ENCODE peak calls at places on chromosome 20, in seven cellular contexts. L is NCI-H2029; E is mammary epithelial cell; Z is non-pigmented ciliary epithelial cell; R is AG04450; G is effector CD4-positive, alpha-beta T cell; J is posterior vena cava. K is an unnamed sample.

GRCh38 chr20:3935956-3936340 is 46.8 kb downstream of the PANK2 start:
- DNase-seq in L (peak; percentile 73), E (no peak), Z (no peak), R (no peak), G (no peak), J (no peak), K (no peak)

GRCh38 chr20:63657260-63657936 is 714 bp upstream of the RTEL1 start:
- DNase-seq in L (no peak), E (no peak), Z (no peak), R (no peak), G (no peak), J (no peak), K (peak; percentile 44)

GRCh38 chr20:13267231-13267630 is 46.2 kb downstream of the ISM1 start:
- DNase-seq in L (no peak), E (no peak), Z (no peak), R (no peak), G (no peak), J (no peak), K (no peak)

GRCh38 chr20:41358230-41358629 is 8.4 kb downstream of the EMILIN3 start:
- DNase-seq in L (no peak), E (no peak), Z (no peak), R (no peak), G (no peak), J (no peak), K (peak; percentile 14)

GRCh38 chr20:10078403-10078802 is 43.6 kb downstream of the ANKEF1 start:
- DNase-seq in L (no peak), E (no peak), Z (no peak), R (no peak), G (no peak), J (no peak), K (peak; percentile 65)

GRCh38 chr20:46990017-46990810 is 95.6 kb downstream of the EYA2 start:
- DNase-seq in L (no peak), E (peak; percentile 33), Z (no peak), R (no peak), G (no peak), J (peak; percentile 86), K (no peak)

GRCh38 chr20:19438488-19438887 is 226.0 kb downstream of the SLC24A3 start:
- DNase-seq in L (no peak), E (no peak), Z (no peak), R (no peak), G (no peak), J (no peak), K (no peak)

GRCh38 chr20:57330998-57331397 is 1.4 kb downstream of the SPO11 start:
- DNase-seq in L (no peak), E (no peak), Z (no peak), R (no peak), G (no peak), J (no peak), K (no peak)

GRCh38 chr20:58864346-58864745 is 11.8 kb downstream of the GNAS start:
- DNase-seq in L (no peak), E (no peak), Z (no peak), R (no peak), G (no peak), J (no peak), K (peak; percentile 46)

GRCh38 chr20:49400904-49401303 is 81.6 kb downstream of the KCNB1 start:
- DNase-seq in L (no peak), E (no peak), Z (no peak), R (peak; percentile 43), G (no peak), J (no peak), K (peak; percentile 3)

GRCh38 chr20:13105864-13106457 is 97.2 kb downstream of the SPTLC3 start:
- DNase-seq in L (no peak), E (peak; percentile 12), Z (peak; percentile 14), R (no peak), G (no peak), J (no peak), K (peak; percentile 55)

GRCh38 chr20:20498081-20498861 is 130.4 kb downstream of the INSM1 start:
- DNase-seq in L (no peak), E (no peak), Z (no peak), R (no peak), G (no peak), J (no peak), K (peak; percentile 99)

GRCh38 chr20:59948828-59949720 is 8.9 kb downstream of the FAM217B start:
- DNase-seq in L (peak; percentile 64), E (peak; percentile 37), Z (peak; percentile 20), R (peak; percentile 45), G (peak; percentile 30), J (no peak), K (peak; percentile 46)

GRCh38 chr20:22999756-23000155 is 35.4 kb upstream of the SSTR4 start:
- DNase-seq in L (no peak), E (no peak), Z (no peak), R (no peak), G (no peak), J (no peak), K (no peak)

GRCh38 chr20:38128691-38129090 is 36.4 kb downstream of the TGM2 start:
- DNase-seq in L (no peak), E (no peak), Z (no peak), R (no peak), G (no peak), J (peak; percentile 55), K (no peak)

GRCh38 chr20:10558635-10559187 is 115.1 kb downstream of the JAG1 start:
- DNase-seq in L (no peak), E (peak; percentile 97), Z (peak; percentile 99), R (peak; percentile 93), G (no peak), J (no peak), K (no peak)

GRCh38 chr20:61654726-61655125 is 402.7 kb downstream of the CDH4 start:
- DNase-seq in L (no peak), E (no peak), Z (no peak), R (no peak), G (no peak), J (no peak), K (no peak)

GRCh38 chr20:16654858-16655257 is 75.0 kb upstream of the SNRPB2 start:
- DNase-seq in L (peak; percentile 56), E (no peak), Z (no peak), R (no peak), G (no peak), J (no peak), K (peak; percentile 48)

GRCh38 chr20:39473533-39473932 is 511.4 kb downstream of the DHX35 start:
- DNase-seq in L (no peak), E (no peak), Z (no peak), R (no peak), G (no peak), J (no peak), K (no peak)

GRCh38 chr20:57990396-57990987 is 238.0 kb downstream of the ANKRD60 start:
- DNase-seq in L (no peak), E (peak; percentile 87), Z (no peak), R (no peak), G (no peak), J (peak; percentile 86), K (no peak)

GRCh38 chr20:4633780-4634179 is 87.9 kb upstream of the PRND start:
- DNase-seq in L (no peak), E (peak; percentile 66), Z (peak; percentile 79), R (peak; percentile 81), G (no peak), J (no peak), K (no peak)

GRCh38 chr20:60559462-60559861 is 601.2 kb downstream of the CDH26 start:
- DNase-seq in L (peak; percentile 41), E (no peak), Z (no peak), R (no peak), G (no peak), J (no peak), K (peak; percentile 22)

GRCh38 chr20:48574383-48574782 is 253.4 kb downstream of the PREX1 start:
- DNase-seq in L (no peak), E (peak; percentile 11), Z (no peak), R (no peak), G (no peak), J (no peak), K (peak; percentile 34)